ENCODE peak calls at places on chromosomes 2 and 18, in six cellular contexts. One of them, this sample, is unnamed. For H3K4me1, the result is how much of the 10 kb centered on the place peaks cover.

GRCh38 chr18:44789704-44790103 is 109.0 kb downstream of the SETBP1 start:
- DNase-seq in Caco-2: peak
- DNase-seq in stomach: no peak
- DNase-seq in A549: peak
- DNase-seq in CD4-positive, CD25-positive, alpha-beta regulatory T cell: no peak
- DNase-seq in HCT116: no peak
- DNase-seq in this sample: no peak

GRCh38 chr2:221571108-221571390 is 1.1 kb downstream of the EPHA4 start:
- DNase-seq in stomach: no peak
- DNase-seq in CD4-positive, CD25-positive, alpha-beta regulatory T cell: no peak
- DNase-seq in Caco-2: no peak
- DNase-seq in A549: no peak
- DNase-seq in HCT116: no peak
- DNase-seq in this sample: no peak

GRCh38 chr2:42933824-42934254 is 141.5 kb upstream of the HAAO start:
- DNase-seq in A549: no peak
- DNase-seq in Caco-2: no peak
- DNase-seq in HCT116: no peak
- DNase-seq in CD4-positive, CD25-positive, alpha-beta regulatory T cell: no peak
- DNase-seq in stomach: peak
- DNase-seq in this sample: no peak

GRCh38 chr2:176479961-176480360 is 210.7 kb downstream of the MTX2 start:
- DNase-seq in A549: no peak
- DNase-seq in CD4-positive, CD25-positive, alpha-beta regulatory T cell: no peak
- DNase-seq in HCT116: no peak
- DNase-seq in stomach: no peak
- DNase-seq in Caco-2: no peak
- DNase-seq in this sample: no peak

GRCh38 chr2:73998451-73998850 is 13.7 kb downstream of the TET3 start:
- DNase-seq in HCT116: no peak
- DNase-seq in A549: no peak
- DNase-seq in Caco-2: no peak
- DNase-seq in stomach: no peak
- DNase-seq in CD4-positive, CD25-positive, alpha-beta regulatory T cell: peak
- DNase-seq in this sample: no peak

GRCh38 chr2:106886916-106887758 is 1.2 kb upstream of the ST6GAL2 start:
- DNase-seq in A549: peak
- DNase-seq in Caco-2: peak
- DNase-seq in stomach: peak
- DNase-seq in HCT116: no peak
- DNase-seq in CD4-positive, CD25-positive, alpha-beta regulatory T cell: no peak
- DNase-seq in this sample: peak

GRCh38 chr2:158932246-158932645 is 36.2 kb upstream of the TANC1 start:
- DNase-seq in HCT116: no peak
- DNase-seq in CD4-positive, CD25-positive, alpha-beta regulatory T cell: no peak
- DNase-seq in A549: no peak
- DNase-seq in stomach: no peak
- DNase-seq in Caco-2: no peak
- DNase-seq in this sample: no peak

GRCh38 chr2:96116879-96117533 is 635 bp upstream of the ADRA2B start:
- DNase-seq in HCT116: no peak
- DNase-seq in A549: peak
- DNase-seq in Caco-2: peak
- DNase-seq in CD4-positive, CD25-positive, alpha-beta regulatory T cell: peak
- DNase-seq in stomach: peak
- DNase-seq in this sample: no peak

GRCh38 chr18:76943542-76944339 is 121.4 kb downstream of the ZNF236 start:
- DNase-seq in A549: no peak
- DNase-seq in stomach: peak
- DNase-seq in HCT116: no peak
- DNase-seq in CD4-positive, CD25-positive, alpha-beta regulatory T cell: no peak
- DNase-seq in Caco-2: no peak
- DNase-seq in this sample: no peak

GRCh38 chr2:175628243-175628642 is 373.8 kb downstream of the LNPK start:
- DNase-seq in stomach: no peak
- DNase-seq in HCT116: no peak
- DNase-seq in Caco-2: no peak
- DNase-seq in CD4-positive, CD25-positive, alpha-beta regulatory T cell: no peak
- DNase-seq in A549: no peak
- DNase-seq in this sample: no peak

GRCh38 chr18:63237911-63238710 is 81.5 kb downstream of the BCL2 start:
- DNase-seq in A549: peak
- DNase-seq in stomach: no peak
- DNase-seq in CD4-positive, CD25-positive, alpha-beta regulatory T cell: no peak
- DNase-seq in HCT116: peak
- DNase-seq in Caco-2: peak
- DNase-seq in this sample: no peak

GRCh38 chr2:58895849-58896248 is 654.7 kb upstream of the FANCL start:
- DNase-seq in HCT116: no peak
- DNase-seq in stomach: no peak
- DNase-seq in A549: no peak
- DNase-seq in CD4-positive, CD25-positive, alpha-beta regulatory T cell: no peak
- DNase-seq in Caco-2: no peak
- DNase-seq in this sample: no peak

GRCh38 chr2:237892478-237892877 is 33.1 kb downstream of the RAMP1 start:
- DNase-seq in CD4-positive, CD25-positive, alpha-beta regulatory T cell: no peak
- DNase-seq in A549: no peak
- DNase-seq in Caco-2: no peak
- DNase-seq in stomach: no peak
- DNase-seq in HCT116: no peak
- DNase-seq in this sample: no peak

GRCh38 chr2:119283873-119284331 is 60.3 kb downstream of the STEAP3 start:
- DNase-seq in A549: no peak
- DNase-seq in Caco-2: no peak
- DNase-seq in HCT116: no peak
- DNase-seq in stomach: peak
- DNase-seq in CD4-positive, CD25-positive, alpha-beta regulatory T cell: no peak
- DNase-seq in this sample: peak

GRCh38 chr2:122307772-122308171 is 552.3 kb downstream of the TSN start:
- DNase-seq in Caco-2: no peak
- DNase-seq in A549: no peak
- DNase-seq in stomach: no peak
- DNase-seq in CD4-positive, CD25-positive, alpha-beta regulatory T cell: no peak
- DNase-seq in HCT116: no peak
- DNase-seq in this sample: no peak

GRCh38 chr2:131155208-131155855 is 50.2 kb downstream of the PLEKHB2 start:
- DNase-seq in CD4-positive, CD25-positive, alpha-beta regulatory T cell: no peak
- DNase-seq in HCT116: no peak
- DNase-seq in A549: no peak
- DNase-seq in stomach: no peak
- DNase-seq in Caco-2: no peak
- DNase-seq in this sample: no peak

GRCh38 chr2:44805391-44805790 is 136.1 kb upstream of the SIX3 start:
- DNase-seq in CD4-positive, CD25-positive, alpha-beta regulatory T cell: no peak
- DNase-seq in Caco-2: no peak
- DNase-seq in HCT116: no peak
- DNase-seq in A549: no peak
- DNase-seq in stomach: no peak
- DNase-seq in this sample: no peak
- H3K4me1 ChIP-seq in CD4-positive, CD25-positive, alpha-beta regulatory T cell: under half
- H3K4me1 ChIP-seq in Caco-2: under half
- H3K4me1 ChIP-seq in HCT116: under half
- H3K4me1 ChIP-seq in A549: under half
- H3K4me1 ChIP-seq in stomach: under half
- H3K4me1 ChIP-seq in this sample: under half

DNA sequence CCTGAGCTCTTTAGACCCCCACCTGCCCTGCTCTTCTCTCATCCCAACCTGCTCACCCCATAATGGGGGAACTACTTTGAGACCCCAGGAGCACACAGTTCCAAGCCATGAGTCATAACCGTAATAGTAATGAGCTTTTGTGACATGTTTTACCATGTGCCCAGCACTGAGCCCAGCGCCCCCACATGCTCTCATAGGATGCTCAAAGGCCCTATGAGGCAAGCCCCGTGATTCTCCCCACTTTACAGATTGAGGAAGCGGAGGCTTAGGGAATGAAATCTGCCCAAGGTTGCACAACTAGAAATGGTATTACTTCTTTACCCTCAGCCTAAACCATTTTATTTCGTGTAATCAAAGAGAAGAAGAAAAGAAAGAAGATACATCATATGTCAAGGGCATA is 24.3 kb downstream of the BCL11A start:
- DNase-seq in stomach: no peak
- DNase-seq in A549: no peak
- DNase-seq in Caco-2: no peak
- DNase-seq in HCT116: no peak
- DNase-seq in CD4-positive, CD25-positive, alpha-beta regulatory T cell: no peak
- DNase-seq in this sample: no peak
- H3K4me1 ChIP-seq in stomach: under half
- H3K4me1 ChIP-seq in A549: under half
- H3K4me1 ChIP-seq in Caco-2: under half
- H3K4me1 ChIP-seq in HCT116: under half
- H3K4me1 ChIP-seq in CD4-positive, CD25-positive, alpha-beta regulatory T cell: under half
- H3K4me1 ChIP-seq in this sample: under half

DNA sequence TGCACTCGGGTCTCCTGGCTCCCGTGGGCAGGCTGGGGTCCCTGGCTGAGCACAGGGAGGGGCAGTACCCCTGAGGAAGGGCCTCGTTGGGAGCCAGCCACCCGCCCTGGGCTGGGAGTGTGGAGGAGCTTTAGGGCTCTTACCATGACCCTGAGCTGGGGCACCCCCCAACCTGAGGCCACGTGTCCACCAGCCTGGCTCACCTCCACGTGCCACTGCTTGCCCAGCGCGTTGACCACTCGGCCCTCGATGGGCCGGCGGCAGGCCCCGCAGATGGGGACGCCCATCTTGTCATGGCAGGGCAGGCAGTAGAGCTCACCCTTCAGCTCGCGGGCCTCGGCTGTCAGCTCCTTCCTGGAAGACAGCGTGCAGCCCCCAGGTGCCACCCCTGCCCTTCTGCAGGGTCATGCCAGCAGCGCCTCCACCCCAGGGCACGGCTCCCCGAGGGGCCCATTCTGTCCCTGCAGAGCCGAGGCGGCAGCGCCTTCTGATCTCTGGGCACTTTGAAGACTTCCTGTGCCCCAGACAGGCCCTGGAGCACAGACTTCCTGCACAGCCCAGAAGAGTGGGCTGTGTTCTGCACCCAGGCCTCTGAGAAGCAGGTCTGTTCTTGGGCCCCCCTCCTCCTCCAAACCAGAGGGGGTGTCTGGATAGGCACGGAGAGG is 4.0 kb upstream of the GPR17 start:
- DNase-seq in A549: no peak
- DNase-seq in HCT116: no peak
- DNase-seq in Caco-2: no peak
- DNase-seq in stomach: no peak
- DNase-seq in CD4-positive, CD25-positive, alpha-beta regulatory T cell: peak
- DNase-seq in this sample: no peak
- H3K4me1 ChIP-seq in A549: under half
- H3K4me1 ChIP-seq in HCT116: under half
- H3K4me1 ChIP-seq in Caco-2: under half
- H3K4me1 ChIP-seq in stomach: under half
- H3K4me1 ChIP-seq in CD4-positive, CD25-positive, alpha-beta regulatory T cell: half or more
- H3K4me1 ChIP-seq in this sample: under half

GRCh38 chr2:46278952-46279351 is 18.3 kb upstream of the EPAS1 start:
- DNase-seq in stomach: peak
- DNase-seq in A549: no peak
- DNase-seq in Caco-2: no peak
- DNase-seq in CD4-positive, CD25-positive, alpha-beta regulatory T cell: no peak
- DNase-seq in HCT116: no peak
- DNase-seq in this sample: no peak
- H3K4me1 ChIP-seq in stomach: under half
- H3K4me1 ChIP-seq in A549: under half
- H3K4me1 ChIP-seq in Caco-2: under half
- H3K4me1 ChIP-seq in CD4-positive, CD25-positive, alpha-beta regulatory T cell: under half
- H3K4me1 ChIP-seq in HCT116: under half
- H3K4me1 ChIP-seq in this sample: under half

GRCh38 chr2:128274218-128274617 is 44.5 kb downstream of the HS6ST1 start:
- DNase-seq in Caco-2: no peak
- DNase-seq in A549: no peak
- DNase-seq in CD4-positive, CD25-positive, alpha-beta regulatory T cell: no peak
- DNase-seq in HCT116: no peak
- DNase-seq in stomach: no peak
- DNase-seq in this sample: no peak

GRCh38 chr2:128277961-128278681 is 40.5 kb downstream of the HS6ST1 start:
- DNase-seq in CD4-positive, CD25-positive, alpha-beta regulatory T cell: no peak
- DNase-seq in Caco-2: no peak
- DNase-seq in stomach: no peak
- DNase-seq in HCT116: no peak
- DNase-seq in A549: no peak
- DNase-seq in this sample: no peak

GRCh38 chr2:128276878-128277675 is 41.6 kb downstream of the HS6ST1 start:
- DNase-seq in A549: no peak
- DNase-seq in CD4-positive, CD25-positive, alpha-beta regulatory T cell: no peak
- DNase-seq in Caco-2: no peak
- DNase-seq in stomach: no peak
- DNase-seq in HCT116: no peak
- DNase-seq in this sample: no peak

GRCh38 chr2:128273469-128274081 is 45.1 kb downstream of the HS6ST1 start:
- DNase-seq in CD4-positive, CD25-positive, alpha-beta regulatory T cell: no peak
- DNase-seq in A549: no peak
- DNase-seq in Caco-2: no peak
- DNase-seq in stomach: no peak
- DNase-seq in HCT116: no peak
- DNase-seq in this sample: no peak

GRCh38 chr2:128275498-128276045 is 43.1 kb downstream of the HS6ST1 start:
- DNase-seq in stomach: no peak
- DNase-seq in HCT116: no peak
- DNase-seq in Caco-2: no peak
- DNase-seq in A549: no peak
- DNase-seq in CD4-positive, CD25-positive, alpha-beta regulatory T cell: no peak
- DNase-seq in this sample: no peak
- H3K4me1 ChIP-seq in stomach: under half
- H3K4me1 ChIP-seq in HCT116: under half
- H3K4me1 ChIP-seq in Caco-2: under half
- H3K4me1 ChIP-seq in A549: under half
- H3K4me1 ChIP-seq in CD4-positive, CD25-positive, alpha-beta regulatory T cell: under half
- H3K4me1 ChIP-seq in this sample: under half

GRCh38 chr2:218284106-218284811 is 8.0 kb downstream of the TMBIM1 start:
- DNase-seq in CD4-positive, CD25-positive, alpha-beta regulatory T cell: peak
- DNase-seq in stomach: peak
- DNase-seq in Caco-2: no peak
- DNase-seq in A549: no peak
- DNase-seq in HCT116: no peak
- DNase-seq in this sample: no peak
- H3K4me1 ChIP-seq in CD4-positive, CD25-positive, alpha-beta regulatory T cell: half or more
- H3K4me1 ChIP-seq in stomach: half or more
- H3K4me1 ChIP-seq in Caco-2: half or more
- H3K4me1 ChIP-seq in A549: under half
- H3K4me1 ChIP-seq in HCT116: under half
- H3K4me1 ChIP-seq in this sample: half or more

GRCh38 chr2:120907822-120908221 is 172.2 kb downstream of the GLI2 start:
- DNase-seq in Caco-2: peak
- DNase-seq in A549: peak
- DNase-seq in CD4-positive, CD25-positive, alpha-beta regulatory T cell: no peak
- DNase-seq in HCT116: no peak
- DNase-seq in stomach: no peak
- DNase-seq in this sample: no peak
- H3K4me1 ChIP-seq in Caco-2: under half
- H3K4me1 ChIP-seq in A549: half or more
- H3K4me1 ChIP-seq in CD4-positive, CD25-positive, alpha-beta regulatory T cell: under half
- H3K4me1 ChIP-seq in HCT116: under half
- H3K4me1 ChIP-seq in stomach: under half
- H3K4me1 ChIP-seq in this sample: under half

GRCh38 chr2:54490863-54491262 is 34.7 kb downstream of the SPTBN1 start:
- DNase-seq in Caco-2: no peak
- DNase-seq in A549: no peak
- DNase-seq in CD4-positive, CD25-positive, alpha-beta regulatory T cell: no peak
- DNase-seq in HCT116: no peak
- DNase-seq in stomach: no peak
- DNase-seq in this sample: no peak
- H3K4me1 ChIP-seq in Caco-2: under half
- H3K4me1 ChIP-seq in A549: under half
- H3K4me1 ChIP-seq in CD4-positive, CD25-positive, alpha-beta regulatory T cell: under half
- H3K4me1 ChIP-seq in HCT116: under half
- H3K4me1 ChIP-seq in stomach: under half
- H3K4me1 ChIP-seq in this sample: under half

This sample was measured in thoracic aorta.